ENCODE peak calls at places on chromosomes 4 and X, in seven cellular contexts. One of them, this sample, is unnamed.

GRCh38 chr4:125789018-125789417 is 474.3 kb downstream of the FAT4 start:
- DNase-seq in mesendoderm: no peak
- DNase-seq in cardiac fibroblast: no peak
- DNase-seq in tibial artery: no peak
- DNase-seq in colonic mucosa: no peak
- DNase-seq in heart right ventricle: no peak
- DNase-seq in fibroblast of mammary gland: peak; percentile 10
- DNase-seq in this sample: no peak

GRCh38 chrX:107935200-107935599 is 47.0 kb downstream of the TEX13B start:
- DNase-seq in tibial artery: no peak
- DNase-seq in colonic mucosa: no peak
- DNase-seq in mesendoderm: peak; percentile 1
- DNase-seq in heart right ventricle: no peak
- DNase-seq in fibroblast of mammary gland: peak; percentile 79
- DNase-seq in cardiac fibroblast: peak; percentile 61
- DNase-seq in this sample: no peak

GRCh38 chr4:179128299-179128698 is 1686.1 kb upstream of the AGA start:
- DNase-seq in cardiac fibroblast: no peak
- DNase-seq in fibroblast of mammary gland: no peak
- DNase-seq in colonic mucosa: no peak
- DNase-seq in mesendoderm: no peak
- DNase-seq in tibial artery: no peak
- DNase-seq in heart right ventricle: no peak
- DNase-seq in this sample: no peak

GRCh38 chr4:52864816-52865215 is 2.7 kb downstream of the RASL11B start:
- DNase-seq in tibial artery: no peak
- DNase-seq in colonic mucosa: no peak
- DNase-seq in cardiac fibroblast: peak; percentile 12
- DNase-seq in fibroblast of mammary gland: no peak
- DNase-seq in heart right ventricle: no peak
- DNase-seq in mesendoderm: no peak
- DNase-seq in this sample: no peak

GRCh38 chr4:7195546-7196282 is 3.4 kb downstream of the SORCS2 start:
- DNase-seq in cardiac fibroblast: no peak
- DNase-seq in fibroblast of mammary gland: peak; percentile 55
- DNase-seq in mesendoderm: no peak
- DNase-seq in tibial artery: peak; percentile 18
- DNase-seq in heart right ventricle: no peak
- DNase-seq in colonic mucosa: no peak
- DNase-seq in this sample: no peak

GRCh38 chr4:108544504-108544903 is 75.9 kb upstream of the RPL34 start:
- DNase-seq in mesendoderm: no peak
- DNase-seq in cardiac fibroblast: peak; percentile 78
- DNase-seq in colonic mucosa: no peak
- DNase-seq in heart right ventricle: no peak
- DNase-seq in tibial artery: no peak
- DNase-seq in fibroblast of mammary gland: peak; percentile 80
- DNase-seq in this sample: no peak

GRCh38 chrX:107775000-107775733 is 420 bp downstream of the TSC22D3 start:
- DNase-seq in mesendoderm: no peak
- DNase-seq in heart right ventricle: no peak
- DNase-seq in fibroblast of mammary gland: no peak
- DNase-seq in colonic mucosa: no peak
- DNase-seq in cardiac fibroblast: no peak
- DNase-seq in tibial artery: no peak
- DNase-seq in this sample: peak; percentile 40

GRCh38 chr4:54548098-54548620 is 109.6 kb upstream of the KIT start:
- DNase-seq in tibial artery: no peak
- DNase-seq in colonic mucosa: no peak
- DNase-seq in heart right ventricle: no peak
- DNase-seq in mesendoderm: no peak
- DNase-seq in fibroblast of mammary gland: no peak
- DNase-seq in cardiac fibroblast: no peak
- DNase-seq in this sample: no peak

GRCh38 chr4:183392377-183392776 is 52.1 kb upstream of the CDKN2AIP start:
- DNase-seq in mesendoderm: no peak
- DNase-seq in cardiac fibroblast: no peak
- DNase-seq in colonic mucosa: no peak
- DNase-seq in heart right ventricle: no peak
- DNase-seq in fibroblast of mammary gland: no peak
- DNase-seq in tibial artery: no peak
- DNase-seq in this sample: no peak

GRCh38 chrX:19798423-19798822 is 89.0 kb downstream of the SH3KBP1 start:
- DNase-seq in heart right ventricle: no peak
- DNase-seq in mesendoderm: no peak
- DNase-seq in colonic mucosa: no peak
- DNase-seq in tibial artery: no peak
- DNase-seq in cardiac fibroblast: peak; percentile 27
- DNase-seq in fibroblast of mammary gland: peak; percentile 28
- DNase-seq in this sample: no peak

GRCh38 chr4:111639876-111640275 is 505.4 kb upstream of the FAM241A start:
- DNase-seq in tibial artery: no peak
- DNase-seq in heart right ventricle: no peak
- DNase-seq in fibroblast of mammary gland: peak; percentile 61
- DNase-seq in colonic mucosa: no peak
- DNase-seq in cardiac fibroblast: peak; percentile 59
- DNase-seq in mesendoderm: no peak
- DNase-seq in this sample: no peak

GRCh38 chr4:79402452-79402851 is 5.6 kb downstream of the GK2 start:
- DNase-seq in fibroblast of mammary gland: no peak
- DNase-seq in cardiac fibroblast: no peak
- DNase-seq in colonic mucosa: no peak
- DNase-seq in mesendoderm: peak; percentile 43
- DNase-seq in tibial artery: no peak
- DNase-seq in heart right ventricle: no peak
- DNase-seq in this sample: no peak

GRCh38 chrX:23317799-23318724 is 16.6 kb upstream of the PTCHD1 start:
- DNase-seq in fibroblast of mammary gland: peak; percentile 6
- DNase-seq in tibial artery: no peak
- DNase-seq in cardiac fibroblast: peak; percentile 11
- DNase-seq in mesendoderm: peak; percentile 59
- DNase-seq in heart right ventricle: no peak
- DNase-seq in colonic mucosa: peak; percentile 22
- DNase-seq in this sample: no peak

GRCh38 chr4:166577639-166578038 is 656.7 kb downstream of the SPOCK3 start:
- DNase-seq in tibial artery: no peak
- DNase-seq in heart right ventricle: no peak
- DNase-seq in fibroblast of mammary gland: no peak
- DNase-seq in mesendoderm: no peak
- DNase-seq in colonic mucosa: no peak
- DNase-seq in cardiac fibroblast: no peak
- DNase-seq in this sample: no peak

GRCh38 chr4:29578329-29578728 is 1141.8 kb upstream of the PCDH7 start:
- DNase-seq in cardiac fibroblast: no peak
- DNase-seq in mesendoderm: no peak
- DNase-seq in fibroblast of mammary gland: no peak
- DNase-seq in colonic mucosa: no peak
- DNase-seq in heart right ventricle: no peak
- DNase-seq in tibial artery: no peak
- DNase-seq in this sample: no peak

GRCh38 chr4:39032218-39033085 is at the start of gene TMEM156:
- DNase-seq in fibroblast of mammary gland: peak; percentile 56
- DNase-seq in mesendoderm: no peak
- DNase-seq in colonic mucosa: no peak
- DNase-seq in cardiac fibroblast: peak; percentile 80
- DNase-seq in heart right ventricle: no peak
- DNase-seq in tibial artery: no peak
- DNase-seq in this sample: no peak

GRCh38 chr4:56684320-56684719 is 3.2 kb upstream of the HOPX start:
- DNase-seq in tibial artery: no peak
- DNase-seq in cardiac fibroblast: no peak
- DNase-seq in fibroblast of mammary gland: peak; percentile 84
- DNase-seq in mesendoderm: no peak
- DNase-seq in heart right ventricle: no peak
- DNase-seq in colonic mucosa: no peak
- DNase-seq in this sample: no peak

GRCh38 chr4:113355550-113356371 is 306.3 kb downstream of the ANK2 start:
- DNase-seq in colonic mucosa: no peak
- DNase-seq in heart right ventricle: peak; percentile 22
- DNase-seq in cardiac fibroblast: peak; percentile 95
- DNase-seq in tibial artery: peak; percentile 28
- DNase-seq in fibroblast of mammary gland: peak; percentile 96
- DNase-seq in mesendoderm: peak; percentile 56
- DNase-seq in this sample: peak; percentile 19

GRCh38 chr4:94372579-94372978 is 29.9 kb upstream of the HPGDS start:
- DNase-seq in mesendoderm: no peak
- DNase-seq in heart right ventricle: no peak
- DNase-seq in fibroblast of mammary gland: no peak
- DNase-seq in colonic mucosa: no peak
- DNase-seq in tibial artery: no peak
- DNase-seq in cardiac fibroblast: no peak
- DNase-seq in this sample: no peak

GRCh38 chr4:75895744-75896314 is 6.4 kb downstream of the PPEF2 start:
- DNase-seq in heart right ventricle: no peak
- DNase-seq in colonic mucosa: peak; percentile 27
- DNase-seq in cardiac fibroblast: peak; percentile 56
- DNase-seq in fibroblast of mammary gland: peak; percentile 38
- DNase-seq in tibial artery: no peak
- DNase-seq in mesendoderm: peak; percentile 68
- DNase-seq in this sample: no peak

GRCh38 chr4:75678965-75679364 is 5.8 kb upstream of the G3BP2 start:
- DNase-seq in fibroblast of mammary gland: peak; percentile 15
- DNase-seq in tibial artery: no peak
- DNase-seq in colonic mucosa: no peak
- DNase-seq in mesendoderm: no peak
- DNase-seq in cardiac fibroblast: no peak
- DNase-seq in heart right ventricle: no peak
- DNase-seq in this sample: no peak

GRCh38 chr4:54090804-54091623 is 8.9 kb upstream of the GSX2 start:
- DNase-seq in tibial artery: no peak
- DNase-seq in cardiac fibroblast: no peak
- DNase-seq in heart right ventricle: peak; percentile 46
- DNase-seq in colonic mucosa: peak; percentile 42
- DNase-seq in fibroblast of mammary gland: peak; percentile 29
- DNase-seq in mesendoderm: no peak
- DNase-seq in this sample: peak; percentile 53

GRCh38 chrX:53421125-53421524 is 1.3 kb downstream of the SMC1A start:
- DNase-seq in heart right ventricle: no peak
- DNase-seq in tibial artery: no peak
- DNase-seq in colonic mucosa: no peak
- DNase-seq in cardiac fibroblast: no peak
- DNase-seq in fibroblast of mammary gland: no peak
- DNase-seq in mesendoderm: no peak
- DNase-seq in this sample: no peak
- H3K4me3 ChIP-seq in heart right ventricle: peak overlapping the region; percentile 76
- H3K4me3 ChIP-seq in tibial artery: peak overlapping the region; percentile 69
- H3K4me3 ChIP-seq in colonic mucosa: peak overlapping the region; percentile 89
- H3K4me3 ChIP-seq in cardiac fibroblast: peak overlapping the region; percentile 70
- H3K4me3 ChIP-seq in fibroblast of mammary gland: peak overlapping the region; percentile 71
- H3K4me3 ChIP-seq in mesendoderm: peak overlapping the region; percentile 82
- H3K4me3 ChIP-seq in this sample: no peak overlapping the region

GRCh38 chr4:140715121-140715520 is 41.1 kb downstream of the TBC1D9 start:
- DNase-seq in tibial artery: no peak
- DNase-seq in cardiac fibroblast: no peak
- DNase-seq in colonic mucosa: no peak
- DNase-seq in fibroblast of mammary gland: no peak
- DNase-seq in mesendoderm: peak; percentile 30
- DNase-seq in heart right ventricle: no peak
- DNase-seq in this sample: no peak

GRCh38 chr4:140711910-140712309 is 44.3 kb downstream of the TBC1D9 start:
- DNase-seq in colonic mucosa: no peak
- DNase-seq in fibroblast of mammary gland: no peak
- DNase-seq in mesendoderm: peak; percentile 89
- DNase-seq in heart right ventricle: no peak
- DNase-seq in cardiac fibroblast: no peak
- DNase-seq in tibial artery: no peak
- DNase-seq in this sample: no peak

GRCh38 chr4:140707325-140707724 is 48.9 kb downstream of the TBC1D9 start:
- DNase-seq in heart right ventricle: no peak
- DNase-seq in cardiac fibroblast: no peak
- DNase-seq in tibial artery: no peak
- DNase-seq in colonic mucosa: no peak
- DNase-seq in mesendoderm: peak; percentile 19
- DNase-seq in fibroblast of mammary gland: no peak
- DNase-seq in this sample: no peak

GRCh38 chr4:140706665-140707064 is 49.5 kb downstream of the TBC1D9 start:
- DNase-seq in fibroblast of mammary gland: no peak
- DNase-seq in cardiac fibroblast: no peak
- DNase-seq in tibial artery: no peak
- DNase-seq in colonic mucosa: no peak
- DNase-seq in heart right ventricle: no peak
- DNase-seq in mesendoderm: no peak
- DNase-seq in this sample: no peak

GRCh38 chr4:140710784-140711622 is 45.2 kb downstream of the TBC1D9 start:
- DNase-seq in heart right ventricle: no peak
- DNase-seq in mesendoderm: no peak
- DNase-seq in cardiac fibroblast: no peak
- DNase-seq in fibroblast of mammary gland: no peak
- DNase-seq in tibial artery: no peak
- DNase-seq in colonic mucosa: no peak
- DNase-seq in this sample: no peak
- H3K4me3 ChIP-seq in heart right ventricle: no peak overlapping the region
- H3K4me3 ChIP-seq in mesendoderm: no peak overlapping the region
- H3K4me3 ChIP-seq in cardiac fibroblast: no peak overlapping the region
- H3K4me3 ChIP-seq in fibroblast of mammary gland: no peak overlapping the region
- H3K4me3 ChIP-seq in tibial artery: no peak overlapping the region
- H3K4me3 ChIP-seq in colonic mucosa: no peak overlapping the region
- H3K4me3 ChIP-seq in this sample: no peak overlapping the region

GRCh38 chrX:96538104-96538725 is 146.4 kb upstream of the DIAPH2 start:
- DNase-seq in heart right ventricle: no peak
- DNase-seq in colonic mucosa: peak; percentile 48
- DNase-seq in tibial artery: no peak
- DNase-seq in fibroblast of mammary gland: no peak
- DNase-seq in cardiac fibroblast: no peak
- DNase-seq in mesendoderm: peak; percentile 51
- DNase-seq in this sample: peak; percentile 66
- H3K4me3 ChIP-seq in heart right ventricle: no peak overlapping the region
- H3K4me3 ChIP-seq in colonic mucosa: no peak overlapping the region
- H3K4me3 ChIP-seq in tibial artery: no peak overlapping the region
- H3K4me3 ChIP-seq in fibroblast of mammary gland: no peak overlapping the region
- H3K4me3 ChIP-seq in cardiac fibroblast: no peak overlapping the region
- H3K4me3 ChIP-seq in mesendoderm: no peak overlapping the region
- H3K4me3 ChIP-seq in this sample: no peak overlapping the region

DNA sequence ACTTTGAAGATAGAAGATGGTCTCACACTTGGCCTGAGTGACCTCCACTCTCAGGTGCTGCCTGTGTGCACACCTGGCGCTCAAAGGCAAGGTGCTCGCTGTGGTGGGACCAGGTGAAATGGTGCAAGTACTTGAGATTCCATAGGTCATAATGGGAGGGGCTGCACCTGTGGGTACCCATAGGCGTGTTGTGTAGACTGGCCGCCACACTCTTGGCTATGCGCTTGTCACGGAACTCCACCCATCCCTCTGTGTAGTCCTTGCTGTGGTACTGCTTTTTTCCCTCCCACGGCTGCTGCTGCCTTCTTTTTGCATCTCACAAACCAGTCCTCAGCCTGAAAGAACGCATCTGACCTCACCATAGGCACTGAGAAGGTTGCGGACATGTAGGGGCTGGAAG is 27.0 kb downstream of the METAP1 start:
- DNase-seq in mesendoderm: no peak
- DNase-seq in fibroblast of mammary gland: no peak
- DNase-seq in colonic mucosa: no peak
- DNase-seq in cardiac fibroblast: no peak
- DNase-seq in heart right ventricle: no peak
- DNase-seq in tibial artery: no peak
- DNase-seq in this sample: no peak
- H3K4me3 ChIP-seq in mesendoderm: no peak overlapping the region
- H3K4me3 ChIP-seq in fibroblast of mammary gland: no peak overlapping the region
- H3K4me3 ChIP-seq in colonic mucosa: no peak overlapping the region
- H3K4me3 ChIP-seq in cardiac fibroblast: peak overlapping the region; percentile 33
- H3K4me3 ChIP-seq in heart right ventricle: no peak overlapping the region
- H3K4me3 ChIP-seq in tibial artery: no peak overlapping the region
- H3K4me3 ChIP-seq in this sample: no peak overlapping the region

GRCh38 chrX:54237014-54237413 is 54.0 kb upstream of the FAM120C start:
- DNase-seq in colonic mucosa: no peak
- DNase-seq in cardiac fibroblast: no peak
- DNase-seq in mesendoderm: peak; percentile 13
- DNase-seq in heart right ventricle: no peak
- DNase-seq in fibroblast of mammary gland: no peak
- DNase-seq in tibial artery: no peak
- DNase-seq in this sample: no peak
- H3K4me3 ChIP-seq in colonic mucosa: no peak overlapping the region
- H3K4me3 ChIP-seq in cardiac fibroblast: no peak overlapping the region
- H3K4me3 ChIP-seq in mesendoderm: no peak overlapping the region
- H3K4me3 ChIP-seq in heart right ventricle: no peak overlapping the region
- H3K4me3 ChIP-seq in fibroblast of mammary gland: no peak overlapping the region
- H3K4me3 ChIP-seq in tibial artery: no peak overlapping the region
- H3K4me3 ChIP-seq in this sample: no peak overlapping the region

This sample was measured in mucosa of descending colon.